ENCODE peak calls at places on chromosomes 2 and 18, in seven cellular contexts. V is left kidney; D is SJCRH30; Z is EL; K is mesothelial cell of epicardium; P is activated CD4-positive, alpha-beta T cell treated with anti-CD3 and anti-CD28 coated beads, Interleukin-2, amount 10 ng/mL, durations not matched to agents 7 days and 5 days; W is GM12865. U is an unnamed sample.

GRCh38 chr2:217568289-217568985 is 434.4 kb downstream of the TNS1 start:
- DNase-seq in Z (peak; percentile 54), K (no peak), D (no peak), W (peak; percentile 0), P (no peak), V (peak; percentile 69), U (no peak)

GRCh38 chr2:23993736-23994269 is 16.1 kb upstream of the MFSD2B start:
- DNase-seq in D (no peak), K (no peak), V (no peak), Z (no peak), W (no peak), P (no peak), U (no peak)

GRCh38 chr2:16709769-16710168 is 44.1 kb upstream of the CYRIA start:
- DNase-seq in P (no peak), V (no peak), D (no peak), W (no peak), Z (no peak), K (no peak), U (no peak)

GRCh38 chr18:58321986-58322385 is 278.0 kb downstream of the NEDD4L start:
- DNase-seq in K (no peak), V (peak; percentile 76), Z (peak; percentile 82), P (peak; percentile 68), D (peak; percentile 64), W (peak; percentile 71), U (peak; percentile 72)

GRCh38 chr18:57881818-57882413 is 78.8 kb upstream of the ATP8B1 start:
- DNase-seq in V (peak; percentile 93), Z (peak; percentile 83), D (peak; percentile 29), K (peak; percentile 69), W (peak; percentile 75), P (peak; percentile 63), U (peak; percentile 83)

GRCh38 chr2:121355488-121355887 is 70.5 kb upstream of the TFCP2L1 start:
- DNase-seq in D (no peak), Z (no peak), P (no peak), V (no peak), K (no peak), W (no peak), U (no peak)

GRCh38 chr2:150812664-150813408 is 325.4 kb upstream of the RND3 start:
- DNase-seq in K (no peak), V (no peak), D (no peak), P (no peak), W (no peak), Z (no peak), U (no peak)

GRCh38 chr18:50558948-50559749 is 738 bp upstream of the MAPK4 start:
- DNase-seq in Z (no peak), K (peak; percentile 39), P (no peak), D (no peak), W (no peak), V (no peak), U (no peak)

GRCh38 chr18:7038330-7038846 is 79.2 kb downstream of the LAMA1 start:
- DNase-seq in V (peak; percentile 95), K (peak; percentile 86), W (no peak), P (no peak), Z (peak; percentile 99), D (peak; percentile 49), U (peak; percentile 14)